ENCODE peak calls at places on chromosomes 5 and 9, in four cellular contexts. E is K562, X is HepG2, V is GM12878. D is an unnamed sample.

GRCh38 chr5:76074487-76074886 is 8.7 kb upstream of the SV2C start:
- DNase-seq in V (no peak), X (peak; percentile 3), E (peak; percentile 29), D (peak; percentile 42)

GRCh38 chr5:2895876-2896275 is 144.4 kb upstream of the IRX2 start:
- DNase-seq in X (no peak), V (no peak), E (no peak), D (no peak)

GRCh38 chr5:134845335-134845851 is 375 bp upstream of the C5orf24 start:
- DNase-seq in X (no peak), E (no peak), V (no peak), D (no peak)

GRCh38 chr5:50711280-50711679 is 44.8 kb downstream of the PARP8 start:
- DNase-seq in V (peak; percentile 87), X (no peak), E (no peak), D (no peak)

GRCh38 chr5:143308726-143309125 is 94.8 kb downstream of the NR3C1 start:
- DNase-seq in V (no peak), E (no peak), X (no peak), D (no peak)

GRCh38 chr9:104987743-104988142 is 59.8 kb upstream of the ABCA1 start:
- DNase-seq in X (no peak), E (no peak), V (no peak), D (no peak)

GRCh38 chr9:37921168-37921510 is 17.2 kb upstream of the SLC25A51 start:
- DNase-seq in V (no peak), E (no peak), X (no peak), D (no peak)

GRCh38 chr5:72203251-72203845 is 96.1 kb downstream of the MAP1B start:
- DNase-seq in X (no peak), E (no peak), V (no peak), D (no peak)

GRCh38 chr5:159084053-159084452 is 15.7 kb downstream of the EBF1 start:
- DNase-seq in V (no peak), E (no peak), X (no peak), D (no peak)

GRCh38 chr5:10892135-10892910 is 131.3 kb upstream of the DAP start:
- DNase-seq in V (no peak), E (peak; percentile 20), X (no peak), D (no peak)

GRCh38 chr5:79074641-79075040 is 5.1 kb downstream of the BHMT2 start:
- DNase-seq in E (no peak), V (no peak), X (peak; percentile 31), D (no peak)

GRCh38 chr5:128085413-128085812 is 1.8 kb downstream of the SLC12A2 start:
- DNase-seq in V (no peak), X (peak; percentile 18), E (no peak), D (no peak)

GRCh38 chr5:5531371-5531770 is 108.9 kb downstream of the ICE1 start:
- DNase-seq in E (no peak), V (no peak), X (no peak), D (no peak)
- TF ChIP-seq CREM in E (no peak), V (no peak), X (no peak), D (no peak)

GRCh38 chr9:588952-589351 is 252.5 kb upstream of the DMRT1 start:
- DNase-seq in V (no peak), E (no peak), X (no peak), D (no peak)

GRCh38 chr9:592733-593132 is 248.8 kb upstream of the DMRT1 start:
- DNase-seq in V (no peak), X (no peak), E (no peak), D (no peak)

GRCh38 chr9:589723-590122 is 251.8 kb upstream of the DMRT1 start:
- DNase-seq in E (no peak), X (no peak), V (no peak), D (no peak)

GRCh38 chr9:592225-592624 is 249.3 kb upstream of the DMRT1 start:
- DNase-seq in V (no peak), X (peak; percentile 39), E (no peak), D (no peak)

GRCh38 chr9:591292-591691 is 250.2 kb upstream of the DMRT1 start:
- DNase-seq in E (no peak), V (no peak), X (no peak), D (no peak)
- TF ChIP-seq CREM in E (no peak), V (no peak), X (no peak), D (no peak)

DNA sequence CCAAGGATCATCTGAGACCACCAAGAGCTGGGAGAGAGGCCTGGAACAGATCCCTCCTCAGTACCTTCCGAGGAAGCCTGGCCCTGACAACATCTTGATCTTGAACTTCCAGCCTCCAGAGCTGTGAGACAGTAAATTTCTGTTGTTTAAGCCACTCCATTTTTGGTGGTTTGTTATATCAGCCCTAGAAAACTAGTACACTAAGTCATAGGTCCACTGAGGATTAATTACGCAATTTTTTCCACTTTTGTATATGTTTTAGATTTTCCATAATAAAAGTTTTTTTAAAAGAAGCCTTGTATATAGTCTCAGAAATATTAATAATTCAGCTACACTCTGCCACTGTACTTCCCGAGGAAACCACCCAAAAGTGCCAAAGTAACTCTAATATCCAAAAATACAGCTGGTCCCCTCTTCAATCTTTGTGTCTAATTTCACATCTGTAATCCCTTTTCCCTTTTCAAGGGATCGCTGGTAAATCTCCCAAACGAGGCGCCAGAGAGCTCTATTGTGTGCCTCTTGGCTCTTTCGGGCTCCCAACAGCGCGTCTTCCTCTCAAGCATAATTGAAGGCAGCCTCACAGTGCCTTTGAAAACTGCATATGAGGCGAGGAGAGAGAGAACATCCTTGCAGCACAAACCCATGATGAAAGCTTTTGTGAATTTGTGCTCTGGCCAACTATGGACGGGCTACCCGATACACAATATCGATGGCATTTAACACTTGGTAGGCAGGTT is 32.7 kb downstream of the PRUNE2 start:
- DNase-seq in E (no peak), V (no peak), X (no peak), D (peak; percentile 48)
- TF ChIP-seq CREM in E (no peak), V (no peak), X (no peak), D (no peak)

GRCh38 chr9:81855538-81855937 is 72.7 kb upstream of the SPATA31D4 start:
- DNase-seq in E (no peak), X (no peak), V (no peak), D (no peak)
- TF ChIP-seq CREM in E (no peak), X (no peak), V (no peak), D (no peak)

GRCh38 chr5:97425511-97425910 is 242.5 kb upstream of the RIOK2 start:
- DNase-seq in V (no peak), X (no peak), E (no peak), D (peak; percentile 55)
- TF ChIP-seq CREM in V (no peak), X (no peak), E (no peak), D (no peak)

GRCh38 chr5:56161446-56161838 is 71.7 kb downstream of the ANKRD55 start:
- DNase-seq in X (no peak), V (no peak), E (no peak), D (no peak)
- TF ChIP-seq CREM in X (no peak), V (no peak), E (no peak), D (no peak)

GRCh38 chr5:62974623-62975022 is 396.0 kb downstream of the LRRC70 start:
- DNase-seq in E (no peak), X (no peak), V (no peak), D (no peak)
- TF ChIP-seq CREM in E (no peak), X (no peak), V (no peak), D (no peak)

GRCh38 chr9:36864491-36865410 is 169.3 kb downstream of the PAX5 start:
- DNase-seq in X (no peak), V (no peak), E (no peak), D (peak; percentile 64)
- TF ChIP-seq CREM in X (no peak), V (no peak), E (no peak), D (peak; percentile 35)

GRCh38 chr9:28464817-28465216 is 891.5 kb upstream of the C9orf72 start:
- DNase-seq in X (no peak), V (no peak), E (no peak), D (no peak)
- TF ChIP-seq CREM in X (no peak), V (no peak), E (no peak), D (no peak)

GRCh38 chr9:116859763-116860162 is 172.7 kb downstream of the TRIM32 start:
- DNase-seq in V (no peak), E (no peak), X (no peak), D (no peak)
- TF ChIP-seq CREM in V (no peak), E (no peak), X (no peak), D (no peak)